ENCODE peak calls at places on chromosomes 4 and X, in nine cellular contexts. M is IMR-90, N is fibroblast of lung, K is endodermal cell, W is breast epithelium, S is BJ, H is heart left ventricle, G is mammary epithelial cell, X is left lung. D is an unnamed sample. For H3K27me3, the result is how much of the 10 kb centered on the place peaks cover.

GRCh38 chr4:147791870-147792269 is 60.0 kb downstream of the ARHGAP10 start:
- DNase-seq in M (no peak), N (no peak), K (no peak), W (no peak), S (no peak), H (no peak), G (no peak), X (no peak), D (peak)

GRCh38 chr4:89152972-89153371 is 41.6 kb downstream of the TIGD2 start:
- DNase-seq in M (no peak), N (no peak), K (peak), W (no peak), S (no peak), H (no peak), G (no peak), X (no peak), D (peak)

GRCh38 chrX:49761481-49761880 is 65.7 kb upstream of the PAGE1 start:
- DNase-seq in M (peak), N (peak), K (no peak), W (no peak), S (no peak), H (no peak), G (no peak), X (no peak), D (peak)

GRCh38 chrX:56987741-56988140 is 7.6 kb downstream of the SPIN3 start:
- DNase-seq in M (no peak), N (no peak), K (no peak), W (no peak), S (no peak), H (no peak), G (no peak), X (no peak), D (no peak)

GRCh38 chr4:40309250-40309774 is 25.8 kb upstream of the CHRNA9 start:
- DNase-seq in M (peak), N (peak), K (peak), W (peak), S (no peak), H (peak), G (peak), X (peak), D (peak)

GRCh38 chr4:41602113-41602512 is 64.2 kb downstream of the LIMCH1 start:
- DNase-seq in M (no peak), N (no peak), K (no peak), W (no peak), S (no peak), H (no peak), G (no peak), X (no peak), D (no peak)

GRCh38 chr4:76315267-76315918 is 8.9 kb downstream of the STBD1 start:
- DNase-seq in M (no peak), N (no peak), K (no peak), W (no peak), S (no peak), H (no peak), G (no peak), X (no peak), D (no peak)

GRCh38 chr4:149785686-149786431 is 29.8 kb downstream of the IQCM start:
- DNase-seq in M (peak), N (peak), K (peak), W (no peak), S (peak), H (no peak), G (peak), X (no peak), D (no peak)

GRCh38 chrX:120446503-120446902 is 22.6 kb downstream of the LAMP2 start:
- DNase-seq in M (peak), N (peak), K (no peak), W (no peak), S (peak), H (no peak), G (peak), X (no peak), D (peak)

GRCh38 chr4:156538210-156538609 is 433.4 kb downstream of the PDGFC start:
- DNase-seq in M (no peak), N (no peak), K (no peak), W (no peak), S (no peak), H (no peak), G (no peak), X (no peak), D (no peak)

GRCh38 chrX:97399400-97399799 is 515.7 kb downstream of the RPA4 start:
- DNase-seq in M (peak), N (peak), K (no peak), W (no peak), S (peak), H (no peak), G (no peak), X (no peak), D (peak)

GRCh38 chr4:54227261-54228063 is 1.6 kb upstream of the PDGFRA start:
- DNase-seq in M (peak), N (peak), K (peak), W (no peak), S (no peak), H (no peak), G (peak), X (peak), D (peak)

GRCh38 chr4:150828159-150828558 is 186.9 kb downstream of the LRBA start:
- DNase-seq in M (no peak), N (no peak), K (no peak), W (no peak), S (no peak), H (no peak), G (no peak), X (no peak), D (no peak)

GRCh38 chr4:100738388-100739165 is 220.8 kb upstream of the EMCN start:
- DNase-seq in M (peak), N (peak), K (no peak), W (no peak), S (peak), H (no peak), G (peak), X (no peak), D (peak)

GRCh38 chr4:7546809-7547367 is 112.2 kb upstream of the PSAPL1 start:
- DNase-seq in M (peak), N (no peak), K (no peak), W (no peak), S (peak), H (no peak), G (peak), X (no peak), D (peak)

GRCh38 chr4:173332963-173333657 is 1.0 kb downstream of the HMGB2 start:
- DNase-seq in M (peak), N (no peak), K (no peak), W (no peak), S (no peak), H (no peak), G (peak), X (no peak), D (peak)

GRCh38 chr4:112173593-112174559 is 28.6 kb downstream of the FAM241A start:
- DNase-seq in M (no peak), N (no peak), K (no peak), W (no peak), S (no peak), H (no peak), G (peak), X (no peak), D (peak)

GRCh38 chr4:158159054-158159717 is 13.6 kb downstream of the GASK1B start:
- DNase-seq in M (peak), N (peak), K (no peak), W (no peak), S (no peak), H (no peak), G (peak), X (no peak), D (peak)

GRCh38 chr4:65623509-65623908 is 46.8 kb downstream of the EPHA5 start:
- DNase-seq in M (peak), N (peak), K (no peak), W (no peak), S (peak), H (no peak), G (peak), X (no peak), D (peak)

GRCh38 chrX:119455264-119455663 is 13.0 kb upstream of the SLC25A5 start:
- DNase-seq in M (peak), N (peak), K (no peak), W (no peak), S (no peak), H (no peak), G (peak), X (no peak), D (peak)

GRCh38 chrX:148333989-148334388 is 166.4 kb upstream of the AFF2 start:
- DNase-seq in M (no peak), N (no peak), K (no peak), W (no peak), S (no peak), H (no peak), G (no peak), X (no peak), D (no peak)

GRCh38 chr4:151099226-151099975 is at the start of gene RPS3A:
- DNase-seq in M (peak), N (peak), K (peak), W (peak), S (peak), H (peak), G (peak), X (peak), D (peak)

GRCh38 chr4:54669831-54670230 is 12.1 kb downstream of the KIT start:
- DNase-seq in M (no peak), N (no peak), K (peak), W (no peak), S (no peak), H (no peak), G (no peak), X (no peak), D (no peak)

GRCh38 chrX:1215123-1215823 is 2.8 kb upstream of the CRLF2 start:
- DNase-seq in M (no peak), N (no peak), K (no peak), W (no peak), S (no peak), H (no peak), G (no peak), X (no peak), D (no peak)

GRCh38 chr4:8607603-8608481 is 15.3 kb downstream of the CPZ start:
- DNase-seq in M (no peak), N (no peak), K (peak), W (no peak), S (no peak), H (peak), G (no peak), X (no peak), D (no peak)

GRCh38 chrX:83501540-83501939 is 6.5 kb upstream of the POU3F4 start:
- DNase-seq in M (no peak), N (no peak), K (peak), W (no peak), S (no peak), H (no peak), G (no peak), X (no peak), D (no peak)

DNA sequence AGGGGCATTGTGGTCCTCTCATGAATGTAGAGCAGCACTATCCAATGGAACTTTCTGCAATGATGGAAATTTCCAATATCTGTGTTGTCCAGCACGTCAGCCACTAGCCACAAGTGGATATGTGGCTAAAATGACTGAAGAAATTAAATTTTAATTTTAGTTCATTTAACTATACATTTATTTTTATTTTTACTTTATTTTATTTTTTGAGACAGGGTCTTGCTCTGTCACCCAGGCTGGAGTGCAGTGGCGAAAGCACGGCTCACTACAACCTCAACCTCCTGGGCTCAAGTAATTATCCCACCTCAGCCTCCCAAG is 13.3 kb upstream of the RBBP7 start:
- DNase-seq in M (no peak), N (no peak), K (no peak), W (no peak), S (no peak), H (no peak), G (no peak), X (no peak), D (no peak)
- H3K4me3 ChIP-seq in M (no peak), N (no peak), K (peak), W (peak), S (no peak), H (no peak), G (no peak), X (no peak), D (no peak)

GRCh38 chr4:113358784-113359183 is 309.3 kb downstream of the ANK2 start:
- DNase-seq in M (no peak), N (no peak), K (peak), W (no peak), S (no peak), H (no peak), G (no peak), X (no peak), D (no peak)
- TF ChIP-seq CTCF in M (peak), N (no peak), K (peak), W (no peak), S (no peak), H (no peak), G (no peak), X (no peak), D (no peak)

GRCh38 chrX:146056511-146057081 is 239.0 kb downstream of the SLITRK2 start:
- DNase-seq in M (no peak), N (no peak), K (no peak), W (no peak), S (no peak), H (no peak), G (no peak), X (no peak), D (no peak)
- H3K27me3 ChIP-seq in M (under half), N (under half), K (under half), W (under half), S (under half), H (under half), G (under half), X (under half), D (under half)

DNA sequence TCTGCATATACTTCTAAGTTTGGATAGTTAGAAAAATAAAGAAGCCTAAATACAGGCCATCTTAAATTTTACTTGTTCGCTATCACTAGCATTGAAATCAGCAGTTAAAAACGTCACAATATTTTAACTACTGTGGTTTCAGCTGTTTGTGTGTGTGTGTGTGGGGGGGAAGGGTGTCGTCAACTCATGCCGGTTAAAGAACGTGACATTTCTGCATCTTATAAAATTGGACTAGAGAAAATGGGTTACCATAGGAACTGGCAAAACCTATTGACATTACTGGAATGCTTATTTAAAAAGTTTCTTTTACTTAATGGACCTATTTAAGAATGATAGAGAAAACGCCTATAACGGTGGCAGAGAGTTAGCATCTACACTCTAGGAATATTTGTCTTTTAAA is 1.2 kb upstream of the CNKSR2 start:
- DNase-seq in M (no peak), N (no peak), K (no peak), W (no peak), S (no peak), H (no peak), G (no peak), X (no peak), D (no peak)
- H3K4me3 ChIP-seq in M (no peak), N (no peak), K (no peak), W (no peak), S (no peak), H (no peak), G (no peak), X (no peak), D (no peak)

DNA sequence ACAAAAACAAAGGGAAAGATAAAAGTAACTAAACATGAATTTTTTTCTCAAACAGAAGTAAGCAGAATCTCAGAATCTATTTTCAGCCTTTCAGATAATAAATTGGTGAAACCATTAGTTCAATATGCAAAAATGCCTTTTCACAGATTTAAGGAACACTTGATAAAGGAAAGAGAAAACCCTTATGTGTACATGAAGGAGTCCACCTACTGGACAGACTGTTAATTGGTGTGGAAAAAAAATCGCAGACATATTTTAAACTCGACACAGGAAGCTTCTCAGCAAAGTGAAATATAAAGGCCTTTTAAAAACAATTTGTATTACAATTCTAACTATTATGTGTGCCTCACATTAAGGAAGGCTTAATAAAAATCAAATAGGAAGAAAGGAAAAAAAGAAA is 22.3 kb downstream of the COX7B2 start:
- DNase-seq in M (peak), N (peak), K (no peak), W (no peak), S (no peak), H (no peak), G (no peak), X (no peak), D (peak)
- TF ChIP-seq CTCF in M (peak), N (peak), K (peak), W (no peak), S (peak), H (no peak), G (peak), X (no peak), D (no peak)

D was measured in bronchial epithelial cell.